ENCODE peak calls at places on chromosomes 16 and 17, in nine cellular contexts. A is neural progenitor cell, H is endothelial cell of umbilical vein, S is endodermal cell, F is mesendoderm, N is GM23248, G is IMR-90, I is Karpas-422, E is astrocyte. M is an unnamed sample.

GRCh38 chr17:75110307-75110937 is 653 bp downstream of the ARMC7 start:
- DNase-seq in E (no peak), A (peak), N (peak), S (peak), I (peak), F (peak), H (no peak), G (no peak), M (no peak)

GRCh38 chr16:65524997-65525396 is 403.1 kb upstream of the CDH11 start:
- DNase-seq in H (no peak), N (peak), I (no peak), A (no peak), S (no peak), E (peak), G (peak), F (no peak), M (no peak)

GRCh38 chr16:58466396-58466795 is 33.5 kb upstream of the NDRG4 start:
- DNase-seq in N (no peak), H (no peak), S (no peak), G (no peak), E (no peak), F (no peak), A (no peak), I (no peak), M (no peak)

GRCh38 chr16:27903046-27903655 is 160.4 kb downstream of the GSG1L start:
- DNase-seq in S (no peak), I (no peak), H (no peak), G (no peak), A (no peak), E (no peak), F (no peak), N (no peak), M (no peak)

GRCh38 chr16:90035902-90036301 is 16.6 kb upstream of the DBNDD1 start:
- DNase-seq in I (no peak), S (peak), G (no peak), H (no peak), E (peak), A (no peak), N (no peak), F (peak), M (no peak)

GRCh38 chr17:1963250-1963649 is 61.9 kb downstream of the RTN4RL1 start:
- DNase-seq in I (no peak), E (no peak), A (no peak), S (no peak), G (no peak), F (no peak), N (no peak), H (no peak), M (no peak)

GRCh38 chr16:88468289-88469129 is 15.4 kb downstream of the ZFPM1 start:
- DNase-seq in F (peak), A (peak), G (peak), E (no peak), N (peak), S (peak), I (peak), H (peak), M (peak)

GRCh38 chr17:66309793-66310192 is 7.4 kb downstream of the PRKCA start:
- DNase-seq in S (no peak), N (no peak), A (no peak), G (no peak), E (peak), I (no peak), H (no peak), F (no peak), M (no peak)

GRCh38 chr16:81657731-81658130 is 121.4 kb upstream of the PLCG2 start:
- DNase-seq in E (no peak), A (no peak), F (no peak), S (no peak), G (no peak), N (no peak), H (no peak), I (no peak), M (no peak)

GRCh38 chr16:72873853-72874252 is 174.1 kb downstream of the ZFHX3 start:
- DNase-seq in S (no peak), E (no peak), I (no peak), G (no peak), F (no peak), N (no peak), H (no peak), A (no peak), M (no peak)

GRCh38 chr17:74780443-74781238 is 4.5 kb upstream of the NAT9 start:
- DNase-seq in S (peak), N (no peak), E (no peak), H (no peak), F (peak), I (peak), A (peak), G (no peak), M (no peak)

GRCh38 chr16:89601906-89602272 is 11.6 kb upstream of the DPEP1 start:
- DNase-seq in I (no peak), F (no peak), G (no peak), N (peak), E (peak), A (no peak), S (no peak), H (no peak), M (no peak)

GRCh38 chr17:65527381-65527780 is 34.1 kb downstream of the AXIN2 start:
- DNase-seq in H (no peak), A (no peak), G (no peak), I (no peak), E (no peak), F (no peak), N (no peak), S (peak), M (no peak)

GRCh38 chr17:57810740-57811632 is 38.9 kb downstream of the MRPS23 start:
- DNase-seq in G (peak), N (peak), A (no peak), H (no peak), E (peak), F (no peak), S (peak), I (no peak), M (peak)

GRCh38 chr16:30358577-30358936 is 3.4 kb upstream of the CD2BP2 start:
- DNase-seq in I (no peak), E (no peak), G (no peak), H (no peak), N (no peak), F (no peak), S (peak), A (no peak), M (no peak)

GRCh38 chr16:67150058-67150832 is 553 bp downstream of the B3GNT9 start:
- DNase-seq in A (peak), N (peak), F (peak), I (no peak), G (peak), E (peak), H (peak), S (peak), M (no peak)

GRCh38 chr16:86031141-86031678 is 132.2 kb downstream of the IRF8 start:
- DNase-seq in F (no peak), G (no peak), A (no peak), E (no peak), N (no peak), I (no peak), H (no peak), S (peak), M (no peak)

GRCh38 chr16:29899516-29900101 is at the start of gene SEZ6L2:
- DNase-seq in E (peak), I (peak), N (peak), G (peak), H (peak), F (peak), A (peak), S (peak), M (peak)

GRCh38 chr16:29674188-29674587 is 4.8 kb upstream of the QPRT start:
- DNase-seq in E (peak), F (no peak), H (no peak), N (peak), I (no peak), S (no peak), A (no peak), G (peak), M (no peak)

GRCh38 chr17:19753049-19753444 is 4.9 kb upstream of the ALDH3A1 start:
- DNase-seq in H (peak), E (peak), A (no peak), F (peak), G (peak), S (no peak), N (peak), I (no peak), M (peak)

GRCh38 chr16:77843412-77843811 is 55.0 kb downstream of the VAT1L start:
- DNase-seq in F (no peak), E (no peak), G (no peak), H (no peak), A (peak), N (no peak), S (no peak), I (no peak), M (no peak)

GRCh38 chr16:56789360-56789759 is 59.4 kb downstream of the NUP93 start:
- DNase-seq in E (no peak), F (peak), A (no peak), I (peak), N (peak), G (peak), H (peak), S (no peak), M (peak)

GRCh38 chr17:10663231-10663630 is 6.1 kb upstream of the MYH3 start:
- DNase-seq in S (no peak), F (no peak), E (no peak), N (no peak), G (no peak), H (no peak), I (no peak), A (no peak), M (no peak)

GRCh38 chr17:49244839-49245238 is 14.3 kb upstream of the PHOSPHO1 start:
- DNase-seq in I (no peak), S (no peak), G (no peak), N (no peak), F (no peak), A (no peak), H (no peak), E (no peak), M (no peak)
- H3K9ac ChIP-seq in I (no peak), S (no peak), G (no peak), N (no peak), F (no peak), A (no peak), H (no peak), E (no peak), M (no peak)

DNA sequence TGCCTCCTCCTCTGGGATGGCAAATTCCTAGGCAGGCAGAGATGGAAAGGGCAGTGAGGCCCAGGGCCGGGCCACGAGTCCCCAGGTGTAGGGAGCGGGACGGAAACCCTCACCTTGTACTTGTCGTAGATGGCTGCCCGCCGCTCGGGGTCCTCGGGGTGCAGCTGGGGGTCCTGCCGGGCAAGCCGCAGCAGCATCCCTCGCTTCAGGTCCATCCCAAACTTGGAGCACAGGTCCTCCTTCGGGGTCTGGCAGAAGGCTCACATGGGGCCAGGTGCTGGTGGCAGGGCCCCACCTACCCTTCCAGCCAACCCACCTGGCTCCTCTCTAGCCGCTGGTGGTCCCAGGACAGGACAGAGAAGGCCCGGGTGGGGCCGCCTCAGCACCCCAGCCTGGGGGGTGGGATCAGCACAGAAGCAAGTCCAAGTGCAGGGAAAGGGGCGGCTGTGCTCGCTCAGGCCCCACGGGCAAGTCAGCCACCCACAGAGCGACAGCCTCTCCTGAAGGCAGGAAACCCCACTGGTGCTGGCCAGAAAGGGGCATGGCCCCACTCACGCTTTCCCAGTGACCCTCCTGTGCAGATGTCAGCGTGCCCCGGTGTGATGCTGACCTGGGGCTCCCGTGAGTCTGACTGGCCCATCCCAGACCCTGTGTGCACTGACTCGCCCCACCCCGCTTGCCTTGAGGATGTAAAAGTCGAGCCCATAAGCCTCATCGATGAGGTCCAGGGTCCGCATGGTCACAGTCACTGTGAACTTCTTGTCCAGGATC is 1.8 kb downstream of the MRPL28 start:
- DNase-seq in A (no peak), G (no peak), N (no peak), E (no peak), F (no peak), I (no peak), S (no peak), H (no peak), M (no peak)
- H3K9ac ChIP-seq in A (no peak), G (no peak), N (no peak), E (no peak), F (no peak), I (peak), S (no peak), H (no peak), M (no peak)

GRCh38 chr17:77332034-77332971 is 191.5 kb downstream of the SEC14L1 start:
- DNase-seq in E (no peak), F (no peak), I (no peak), S (peak), G (no peak), A (no peak), H (no peak), N (no peak), M (no peak)
- H3K9ac ChIP-seq in E (no peak), F (no peak), I (peak), S (no peak), G (no peak), A (no peak), H (no peak), N (peak), M (no peak)

GRCh38 chr17:49555495-49556018 is 20.1 kb upstream of the NXPH3 start:
- DNase-seq in G (no peak), I (no peak), F (no peak), N (no peak), H (no peak), E (no peak), S (no peak), A (peak), M (no peak)
- H3K9ac ChIP-seq in G (no peak), I (no peak), F (no peak), N (no peak), H (no peak), E (peak), S (no peak), A (no peak), M (no peak)

DNA sequence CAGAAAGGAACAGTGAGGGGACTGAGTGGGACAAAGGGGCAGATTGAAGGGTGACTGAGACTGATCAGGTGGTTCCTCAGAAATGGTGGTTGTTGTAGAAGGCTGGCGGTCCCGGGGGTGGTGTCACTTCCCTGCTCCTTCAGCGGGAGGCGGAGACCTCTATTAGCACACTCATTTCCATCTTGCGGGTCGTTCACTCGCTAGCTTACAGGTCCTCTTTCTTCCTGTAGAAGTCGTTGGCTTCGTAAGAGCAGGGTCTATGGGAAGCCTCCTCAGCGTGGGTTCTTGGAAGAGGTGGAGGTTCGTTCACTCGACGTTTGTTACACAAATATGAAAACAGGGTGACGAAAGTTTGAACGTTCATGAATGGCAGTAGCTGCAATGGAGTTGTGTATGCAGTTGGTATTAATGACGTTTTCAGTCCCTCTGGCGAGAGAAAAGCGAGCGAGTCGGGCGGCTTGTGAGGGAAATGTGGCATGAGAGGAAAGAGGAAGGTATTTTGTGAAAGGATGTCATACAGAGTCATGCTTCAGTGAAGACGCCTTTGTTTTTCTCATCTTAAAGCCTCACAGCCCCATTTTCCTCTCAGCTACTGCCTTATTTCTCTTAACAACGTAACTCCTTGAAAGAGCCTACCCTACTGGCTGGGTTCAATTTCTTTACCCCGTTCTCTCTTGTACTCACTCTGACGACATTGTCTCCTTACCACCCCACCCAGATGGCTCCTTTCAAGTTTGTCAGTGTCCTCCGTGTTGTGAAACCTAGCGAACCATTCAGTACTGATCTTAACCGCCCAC is 667 bp downstream of the EFCAB13 start:
- DNase-seq in A (peak), S (peak), G (peak), I (peak), E (peak), F (peak), N (peak), H (peak), M (no peak)
- H3K9ac ChIP-seq in A (no peak), S (no peak), G (peak), I (peak), E (peak), F (peak), N (peak), H (peak), M (no peak)

GRCh38 chr17:72945468-72945867 is 147.0 kb downstream of the SLC39A11 start:
- DNase-seq in F (no peak), E (no peak), G (no peak), H (no peak), A (no peak), S (no peak), N (no peak), I (no peak), M (no peak)
- H3K9ac ChIP-seq in F (no peak), E (no peak), G (no peak), H (no peak), A (no peak), S (no peak), N (no peak), I (no peak), M (no peak)

M was measured in mammary epithelial cell.